ENCODE peak calls at places on chromosomes 11 and 22, in four cellular contexts. N is NCI-H460, P is GM12891, M is T-helper 2 cell. S is an unnamed sample.

GRCh38 chr11:11476971-11477645 is 124.1 kb upstream of the CSNK2A3 start:
- DNase-seq in N (no peak), P (no peak), M (no peak), S (no peak)

GRCh38 chr11:76033699-76034098 is 172.6 kb downstream of the WNT11 start:
- DNase-seq in N (no peak), P (no peak), M (no peak), S (no peak)

GRCh38 chr22:39367040-39367439 is 17.2 kb downstream of the SYNGR1 start:
- DNase-seq in N (no peak), P (no peak), M (no peak), S (no peak)

GRCh38 chr11:45906965-45907591 is at the start of gene FREY1:
- DNase-seq in N (no peak), P (no peak), M (no peak), S (no peak)

GRCh38 chr11:13338437-13339069 is 61.0 kb downstream of the BMAL1 start:
- DNase-seq in N (peak; percentile 80), P (no peak), M (no peak), S (no peak)

GRCh38 chr11:75445315-75445953 is 12.4 kb upstream of the KLHL35 start:
- DNase-seq in N (peak; percentile 41), P (peak; percentile 76), M (peak; percentile 62), S (peak; percentile 66)

GRCh38 chr11:5600374-5600851 is 4.0 kb downstream of the TRIM6 start:
- DNase-seq in N (peak; percentile 75), P (peak; percentile 43), M (peak; percentile 39), S (peak; percentile 17)

GRCh38 chr22:19232620-19233019 is 54.1 kb upstream of the SLC25A1 start:
- DNase-seq in N (no peak), P (no peak), M (no peak), S (no peak)

GRCh38 chr11:63917685-63918523 is 940 bp upstream of the RCOR2 start:
- DNase-seq in N (peak; percentile 47), P (no peak), M (no peak), S (no peak)

GRCh38 chr11:92409956-92410355 is 185.3 kb downstream of the FAT3 start:
- DNase-seq in N (no peak), P (no peak), M (no peak), S (no peak)

GRCh38 chr22:37053310-37054077 is 2.0 kb downstream of the KCTD17 start:
- DNase-seq in N (no peak), P (no peak), M (no peak), S (no peak)

GRCh38 chr11:77154381-77155081 is 26.5 kb downstream of the MYO7A start:
- DNase-seq in N (no peak), P (no peak), M (no peak), S (no peak)

GRCh38 chr22:36010090-36010489 is 18.5 kb downstream of the RBFOX2 start:
- DNase-seq in N (no peak), P (no peak), M (no peak), S (no peak)

GRCh38 chr11:134524201-134524600 is 112.2 kb upstream of the B3GAT1 start:
- DNase-seq in N (no peak), P (no peak), M (no peak), S (no peak)

GRCh38 chr11:131656179-131656838 is 285.9 kb downstream of the NTM start:
- DNase-seq in N (no peak), P (no peak), M (no peak), S (no peak)

GRCh38 chr11:131877246-131877645 is 506.8 kb downstream of the NTM start:
- DNase-seq in N (no peak), P (no peak), M (no peak), S (no peak)

GRCh38 chr11:77473001-77473800 is 693 bp downstream of the PAK1 start:
- DNase-seq in N (no peak), P (peak; percentile 49), M (peak; percentile 38), S (no peak)

GRCh38 chr22:23431337-23432072 is 148.6 kb downstream of the IGLL1 start:
- DNase-seq in N (no peak), P (no peak), M (no peak), S (no peak)

S was measured in activated CD4-positive, CD25-positive, alpha-beta regulatory T cell.